ENCODE peak calls at places on chromosomes 3 and 15, in six cellular contexts. E, U, O, M, Z and S are unnamed samples.

GRCh38 chr3:45055032-45055410 is 28.9 kb downstream of the CLEC3B start:
- DNase-seq in O (no peak), E (peak; percentile 15), M (no peak), Z (no peak), U (no peak), S (peak; percentile 57)

GRCh38 chr3:99962703-99963102 is 145.0 kb downstream of the CMSS1 start:
- DNase-seq in Z (no peak), U (no peak), E (no peak), M (no peak), O (no peak), S (no peak)

GRCh38 chr3:175384569-175384968 is 525.4 kb downstream of the NAALADL2 start:
- DNase-seq in E (no peak), M (no peak), Z (no peak), U (no peak), O (no peak), S (no peak)

GRCh38 chr3:55488398-55489055 is 1.4 kb upstream of the WNT5A start:
- DNase-seq in U (no peak), E (peak; percentile 51), Z (peak; percentile 26), O (no peak), M (peak; percentile 37), S (no peak)

GRCh38 chr15:43915820-43916660 is 89.2 kb downstream of the WDR76 start:
- DNase-seq in O (no peak), Z (no peak), U (no peak), M (no peak), E (no peak), S (no peak)

GRCh38 chr15:81914333-81914732 is 131.5 kb downstream of the MEX3B start:
- DNase-seq in M (no peak), E (no peak), O (no peak), U (no peak), Z (no peak), S (no peak)

GRCh38 chr3:72722930-72723726 is 125.1 kb downstream of the SHQ1 start:
- DNase-seq in M (peak; percentile 26), E (peak; percentile 57), Z (peak; percentile 35), U (no peak), O (no peak), S (no peak)

GRCh38 chr15:101204744-101205535 is 46.9 kb downstream of the CHSY1 start:
- DNase-seq in O (no peak), U (no peak), M (no peak), E (no peak), Z (no peak), S (no peak)

GRCh38 chr15:77907824-77908751 is 169.4 kb downstream of the TBC1D2B start:
- DNase-seq in Z (no peak), U (peak; percentile 61), E (no peak), O (peak; percentile 79), M (no peak), S (peak; percentile 85)

GRCh38 chr3:37985637-37986320 is 4.8 kb upstream of the VILL start:
- DNase-seq in Z (no peak), U (no peak), M (no peak), E (no peak), O (no peak), S (no peak)

GRCh38 chr3:44932986-44933944 is 42.7 kb downstream of the ZDHHC3 start:
- DNase-seq in O (no peak), E (peak; percentile 9), U (no peak), Z (no peak), M (no peak), S (no peak)

GRCh38 chr3:196080517-196080841 is 1.4 kb downstream of the TFRC start:
- DNase-seq in U (no peak), E (no peak), O (peak; percentile 60), Z (no peak), M (no peak), S (no peak)

GRCh38 chr3:102512734-102513518 is 78.1 kb downstream of the ZPLD1 start:
- DNase-seq in M (no peak), Z (no peak), E (no peak), O (no peak), U (no peak), S (peak; percentile 37)

GRCh38 chr3:115388166-115388565 is 235.1 kb upstream of the GAP43 start:
- DNase-seq in O (no peak), U (no peak), E (no peak), M (no peak), Z (no peak), S (no peak)

GRCh38 chr15:23648920-23649515 is 1.4 kb upstream of the MAGEL2 start:
- DNase-seq in M (peak; percentile 18), U (peak; percentile 16), E (no peak), Z (no peak), O (peak; percentile 49), S (peak; percentile 32)

GRCh38 chr3:117454236-117454635 is 744.7 kb downstream of the TUSC7 start:
- DNase-seq in U (no peak), M (peak; percentile 4), Z (no peak), O (no peak), E (no peak), S (no peak)

GRCh38 chr3:97823503-97824004 is 1.7 kb downstream of the CRYBG3 start:
- DNase-seq in O (no peak), M (no peak), Z (no peak), U (no peak), E (peak; percentile 20), S (peak; percentile 11)

DNA sequence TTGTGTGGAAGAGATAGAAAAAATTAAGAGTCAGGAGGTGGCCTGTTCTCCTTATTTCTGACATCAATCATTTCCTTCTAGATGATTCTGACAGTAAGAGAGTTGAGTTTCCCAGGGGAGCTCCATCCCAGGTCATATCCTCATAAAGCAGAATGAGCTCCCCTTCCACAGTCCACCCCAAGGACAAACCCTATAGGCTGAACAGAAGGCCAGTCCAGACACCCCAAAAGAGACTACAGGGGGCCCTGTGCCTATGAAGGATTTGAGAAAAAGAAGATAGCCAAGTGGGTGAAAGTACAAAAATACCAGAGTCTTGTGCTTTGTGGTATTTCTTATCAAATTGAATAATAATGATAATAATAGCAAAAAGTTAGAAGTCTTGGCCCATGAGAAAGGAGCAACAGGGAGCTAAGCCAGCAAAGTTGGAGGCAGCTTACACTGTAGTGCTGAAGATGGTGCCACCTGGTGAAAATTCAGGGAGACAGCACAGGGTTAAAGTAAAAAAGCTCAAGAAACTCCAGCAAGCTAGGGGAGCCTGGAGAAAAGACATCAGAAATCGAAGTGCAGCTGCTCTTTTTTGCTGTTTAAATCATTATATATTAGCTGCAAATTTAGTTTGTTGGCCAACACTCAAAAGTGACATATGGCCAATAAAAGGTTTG is 35.9 kb upstream of the SLC24A5 start:
- DNase-seq in M (peak; percentile 11), Z (no peak), O (peak; percentile 0), E (peak; percentile 18), U (peak; percentile 26), S (peak; percentile 23)
- TF ChIP-seq CTCF in M (no peak), Z (peak; percentile 44), O (peak; percentile 7), E (peak; percentile 29), U (peak; percentile 42), S (peak; percentile 34)

GRCh38 chr3:173711619-173712018 is 314.1 kb downstream of the NLGN1 start:
- DNase-seq in U (no peak), O (no peak), M (no peak), Z (no peak), E (peak; percentile 33), S (no peak)
- TF ChIP-seq MAX in U (no peak), O (no peak), M (no peak), Z (no peak), E (no peak), S (no peak)

GRCh38 chr3:5554245-5554747 is 366.8 kb downstream of the EDEM1 start:
- DNase-seq in E (no peak), U (no peak), Z (no peak), O (peak; percentile 16), M (no peak), S (no peak)
- TF ChIP-seq MYC in E (no peak), U (no peak), Z (no peak), O (no peak), M (no peak), S (no peak)

DNA sequence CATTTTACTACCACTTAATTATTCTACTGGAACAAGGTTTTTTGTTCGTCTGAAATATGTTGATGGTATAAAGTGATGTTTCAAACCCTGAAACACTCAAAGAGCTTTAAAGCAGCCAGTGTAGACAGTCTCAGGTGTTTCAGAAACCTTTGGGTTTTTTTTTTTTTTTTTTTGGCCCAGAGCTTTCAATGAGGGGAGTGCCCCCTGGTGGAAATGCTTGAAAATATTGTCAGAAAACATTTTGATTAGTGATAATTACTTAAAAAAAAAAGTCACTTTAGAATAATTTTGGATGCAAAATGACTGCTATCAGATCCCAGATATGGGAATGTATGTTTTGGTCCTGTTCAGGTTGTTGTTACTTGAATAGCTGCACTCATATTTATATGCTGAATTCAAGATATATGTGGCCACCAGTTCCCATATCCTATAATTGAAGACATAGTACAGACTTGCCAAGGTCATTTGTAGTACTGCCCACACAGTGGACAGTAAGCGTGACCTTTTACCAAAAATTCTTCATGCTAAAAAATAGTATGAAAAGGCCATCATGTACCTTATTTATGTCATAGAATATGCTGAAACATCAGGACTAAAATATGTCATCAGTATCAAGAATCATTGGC is 35.9 kb downstream of the SATB1 start:
- DNase-seq in U (peak; percentile 3), Z (no peak), E (peak; percentile 33), O (peak; percentile 37), M (peak; percentile 15), S (peak; percentile 38)
- TF ChIP-seq CTCF in U (peak; percentile 27), Z (peak; percentile 42), E (peak; percentile 33), O (peak; percentile 59), M (peak; percentile 74), S (peak; percentile 50)